ENCODE peak calls at places on chromosome 17, in six cellular contexts. J is CD4-positive, alpha-beta memory T cell; C is aorta; Z is PC-3; D is cardiac muscle cell; R is IMR-90. Q is an unnamed sample.
A peak's percentile ranks its signal among the peaks of the same experiment; 100 is the strongest.

GRCh38 chr17:60493847-60494321 is 32.2 kb downstream of the APPBP2 start:
- DNase-seq in J (no peak), C (no peak), Z (no peak), D (no peak), R (peak; percentile 60), Q (no peak)

GRCh38 chr17:79742589-79742918 is 11.8 kb downstream of the ENPP7 start:
- DNase-seq in J (no peak), C (no peak), Z (no peak), D (no peak), R (no peak), Q (no peak)

GRCh38 chr17:19003966-19004600 is 481 bp downstream of the FAM83G start:
- DNase-seq in J (peak; percentile 72), C (no peak), Z (no peak), D (peak; percentile 18), R (peak; percentile 36), Q (no peak)

GRCh38 chr17:32103476-32104113 is 38.7 kb upstream of the RHOT1 start:
- DNase-seq in J (no peak), C (no peak), Z (no peak), D (no peak), R (no peak), Q (no peak)

GRCh38 chr17:35046740-35047283 is 16.7 kb downstream of the RFFL start:
- DNase-seq in J (peak; percentile 76), C (no peak), Z (no peak), D (no peak), R (peak; percentile 47), Q (peak; percentile 71)

GRCh38 chr17:82681547-82681946 is 17.0 kb downstream of the RAB40B start:
- DNase-seq in J (no peak), C (no peak), Z (no peak), D (no peak), R (no peak), Q (no peak)

GRCh38 chr17:31373150-31374082 is 18.1 kb upstream of the RAB11FIP4 start:
- DNase-seq in J (peak; percentile 65), C (no peak), Z (peak; percentile 62), D (no peak), R (peak; percentile 71), Q (peak; percentile 70)

GRCh38 chr17:17382060-17382449 is 78.9 kb downstream of the NT5M start:
- DNase-seq in J (no peak), C (no peak), Z (no peak), D (no peak), R (no peak), Q (no peak)

GRCh38 chr17:60134396-60135159 is 15.2 kb upstream of the CA4 start:
- DNase-seq in J (peak; percentile 60), C (peak; percentile 17), Z (no peak), D (no peak), R (peak; percentile 67), Q (peak; percentile 52)

GRCh38 chr17:73400915-73401545 is 89.2 kb upstream of the CDC42EP4 start:
- DNase-seq in J (no peak), C (no peak), Z (no peak), D (no peak), R (no peak), Q (no peak)

GRCh38 chr17:496761-497586 is 144.4 kb upstream of the RPH3AL start:
- DNase-seq in J (no peak), C (no peak), Z (no peak), D (no peak), R (peak; percentile 59), Q (no peak)

GRCh38 chr17:71409712-71410111 is 711.1 kb upstream of the SOX9 start:
- DNase-seq in J (no peak), C (no peak), Z (peak; percentile 81), D (no peak), R (peak; percentile 70), Q (no peak)

GRCh38 chr17:67422887-67423286 is 45.8 kb downstream of the PITPNC1 start:
- DNase-seq in J (no peak), C (no peak), Z (no peak), D (no peak), R (no peak), Q (no peak)

GRCh38 chr17:79813826-79814623 is 17.1 kb upstream of the CBX8 start:
- DNase-seq in J (no peak), C (no peak), Z (no peak), D (no peak), R (no peak), Q (no peak)

GRCh38 chr17:2282297-2282873 is 21.2 kb downstream of the SMG6 start:
- DNase-seq in J (peak; percentile 66), C (no peak), Z (peak; percentile 70), D (peak; percentile 61), R (peak; percentile 91), Q (peak; percentile 68)

GRCh38 chr17:4950757-4951204 is at the start of gene ENO3:
- DNase-seq in J (no peak), C (peak; percentile 66), Z (no peak), D (peak; percentile 76), R (no peak), Q (no peak)

GRCh38 chr17:42526031-42526444 is 10.0 kb upstream of the NAGLU start:
- DNase-seq in J (no peak), C (peak; percentile 75), Z (no peak), D (no peak), R (peak; percentile 66), Q (no peak)

GRCh38 chr17:80049986-80050385 is 13.5 kb downstream of the CCDC40 start:
- DNase-seq in J (no peak), C (no peak), Z (no peak), D (no peak), R (no peak), Q (no peak)

GRCh38 chr17:73189417-73190099 is 3.3 kb upstream of the COG1 start:
- DNase-seq in J (no peak), C (no peak), Z (peak; percentile 78), D (peak; percentile 65), R (peak; percentile 76), Q (no peak)

GRCh38 chr17:3003401-3004149 is 59.8 kb downstream of the OR1D5 start:
- DNase-seq in J (no peak), C (peak; percentile 72), Z (no peak), D (no peak), R (no peak), Q (no peak)

GRCh38 chr17:65749479-65749878 is 188.0 kb upstream of the AXIN2 start:
- DNase-seq in J (no peak), C (no peak), Z (peak; percentile 88), D (no peak), R (peak; percentile 3), Q (no peak)

GRCh38 chr17:33438578-33438977 is 145.5 kb upstream of the ASIC2 start:
- DNase-seq in J (no peak), C (no peak), Z (no peak), D (no peak), R (no peak), Q (no peak)

GRCh38 chr17:80008383-80008840 is 27.3 kb downstream of the TBC1D16 start:
- DNase-seq in J (peak; percentile 65), C (peak; percentile 83), Z (peak; percentile 89), D (peak; percentile 73), R (peak; percentile 48), Q (peak; percentile 64)

GRCh38 chr17:16286009-16286946 is 67.0 kb downstream of the CENPV start:
- DNase-seq in J (peak; percentile 81), C (peak; percentile 92), Z (peak; percentile 99), D (peak; percentile 88), R (peak; percentile 98), Q (peak; percentile 69)
- H3K4me1 ChIP-seq in J (peaks cover 53% of the 10 kb centered on the region), C (no peaks in the 10 kb centered on the region), Z (peaks cover 70% of the 10 kb centered on the region), D (peaks cover 27% of the 10 kb centered on the region), R (peaks cover 24% of the 10 kb centered on the region), Q (peaks cover 36% of the 10 kb centered on the region)

GRCh38 chr17:57597531-57598453 is 147.3 kb downstream of the CCDC182 start:
- DNase-seq in J (peak; percentile 21), C (peak; percentile 83), Z (peak; percentile 85), D (peak; percentile 79), R (peak; percentile 82), Q (peak; percentile 14)

GRCh38 chr17:57597101-57597500 is 148.0 kb downstream of the CCDC182 start:
- DNase-seq in J (no peak), C (no peak), Z (no peak), D (no peak), R (no peak), Q (no peak)

GRCh38 chr17:57595426-57595825 is 149.7 kb downstream of the CCDC182 start:
- DNase-seq in J (no peak), C (no peak), Z (no peak), D (no peak), R (no peak), Q (no peak)

GRCh38 chr17:57594767-57595166 is 150.3 kb downstream of the CCDC182 start:
- DNase-seq in J (no peak), C (no peak), Z (no peak), D (no peak), R (no peak), Q (no peak)

DNA sequence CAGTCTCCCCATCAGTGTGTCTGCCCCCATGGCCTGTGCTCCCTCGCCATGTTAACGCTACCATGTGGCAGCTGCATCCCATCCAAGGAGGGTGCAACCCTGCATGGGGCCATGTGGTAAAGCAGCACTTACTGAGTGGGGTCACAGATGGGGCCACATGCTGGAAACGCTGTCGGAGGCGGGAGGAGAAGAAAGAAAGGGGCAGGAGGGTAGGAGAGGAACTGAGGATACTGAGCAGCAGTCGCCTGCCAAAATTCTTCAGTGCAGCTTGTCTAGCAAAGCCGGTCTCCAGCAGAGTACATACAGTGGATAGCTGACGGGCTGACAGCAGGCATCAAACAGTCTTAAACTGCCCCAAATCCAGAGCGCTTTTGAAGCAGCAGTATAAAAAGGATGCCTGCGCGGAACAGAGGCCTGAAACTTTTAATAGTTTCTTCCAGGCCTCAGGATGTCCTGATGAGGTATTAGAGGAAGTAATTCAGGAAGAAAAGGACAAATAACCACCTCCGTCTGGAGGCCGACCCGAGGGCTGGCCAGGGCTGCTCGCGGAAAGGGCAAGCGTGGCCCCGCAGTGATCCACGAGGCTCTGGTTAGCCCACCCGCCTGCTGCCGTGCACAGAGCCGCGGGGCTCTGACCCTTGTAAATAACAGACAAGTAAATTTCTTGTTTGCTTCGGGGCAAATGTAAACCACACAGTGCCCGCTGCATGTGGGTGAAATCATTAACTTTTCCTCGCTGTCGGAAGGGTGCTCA is 149.0 kb downstream of the CCDC182 start:
- DNase-seq in J (no peak), C (peak; percentile 27), Z (no peak), D (no peak), R (no peak), Q (no peak)
- H3K27ac ChIP-seq in J (no peak overlapping the region), C (no peak overlapping the region), Z (no peak overlapping the region), D (peak overlapping the region; percentile 1), R (no peak overlapping the region), Q (no peak overlapping the region)

DNA sequence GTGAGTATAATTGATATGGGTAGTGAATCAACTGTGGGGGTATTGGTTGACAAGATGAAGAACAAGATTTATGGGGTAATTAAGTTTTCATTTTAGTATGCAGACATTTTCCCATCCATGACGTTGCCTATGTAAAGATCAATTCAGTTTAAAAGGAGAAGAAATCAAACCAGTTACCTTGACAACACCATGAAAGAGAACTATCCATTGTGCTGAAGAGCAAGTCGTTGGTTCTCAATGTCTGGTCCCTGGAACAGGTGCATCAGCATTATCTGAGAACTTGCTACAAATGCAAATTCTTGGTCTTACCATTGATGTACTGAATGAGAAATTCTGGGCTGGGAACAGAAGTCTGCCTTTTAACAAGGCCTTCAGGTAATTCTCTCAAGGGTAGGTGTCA is 801 bp upstream of the OR4D2 start:
- DNase-seq in J (peak; percentile 22), C (no peak), Z (no peak), D (no peak), R (no peak), Q (peak; percentile 24)
- H3K27me3 ChIP-seq in J (no peaks in the 10 kb centered on the region), C (no peaks in the 10 kb centered on the region), Z (peaks cover 83% of the 10 kb centered on the region), D (peaks cover 63% of the 10 kb centered on the region), R (peaks cover 2% of the 10 kb centered on the region), Q (no peaks in the 10 kb centered on the region)

DNA sequence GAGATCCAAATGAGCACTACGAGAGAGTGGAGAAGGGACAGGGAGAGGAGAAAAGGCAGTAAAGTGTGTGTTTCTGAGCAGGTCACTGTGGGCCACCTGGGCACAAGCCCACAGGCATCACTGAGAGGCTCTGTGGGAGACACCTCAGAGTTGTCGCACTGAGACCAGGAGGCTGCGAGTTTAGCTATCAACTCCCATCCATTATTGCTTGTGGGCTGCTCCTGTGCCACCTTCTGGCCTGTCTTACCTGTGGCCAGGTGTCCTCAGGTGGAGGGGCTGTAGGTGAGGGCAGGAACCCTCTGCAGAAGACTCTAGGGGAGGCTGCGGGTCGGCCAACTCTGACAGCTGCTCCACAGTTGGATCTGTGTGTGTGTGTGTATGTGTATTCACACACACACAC is 2.5 kb upstream of the PRR29 start:
- DNase-seq in J (no peak), C (peak; percentile 18), Z (no peak), D (no peak), R (no peak), Q (no peak)
- H3K4me1 ChIP-seq in J (peaks cover 61% of the 10 kb centered on the region), C (no peaks in the 10 kb centered on the region), Z (no peaks in the 10 kb centered on the region), D (peaks cover 1% of the 10 kb centered on the region), R (no peaks in the 10 kb centered on the region), Q (peaks cover 41% of the 10 kb centered on the region)